ENCODE peak calls at places on chromosome 3, in five cellular contexts. N, Q, W, I and L are unnamed samples.

GRCh38 chr3:105686324-105686897 is 182.4 kb downstream of the CBLB start:
- DNase-seq in N (peak), Q (peak), W (peak), I (no peak), L (no peak)

GRCh38 chr3:2244137-2244536 is 145.5 kb downstream of the CNTN4 start:
- DNase-seq in N (no peak), Q (no peak), W (no peak), I (no peak), L (no peak)

GRCh38 chr3:156811092-156811862 is 14.9 kb upstream of the LEKR1 start:
- DNase-seq in N (no peak), Q (peak), W (peak), I (no peak), L (no peak)

GRCh38 chr3:10546181-10546624 is 40.8 kb upstream of the ATP2B2 start:
- DNase-seq in N (peak), Q (no peak), W (no peak), I (no peak), L (no peak)

GRCh38 chr3:109927726-109928125 is 590.4 kb upstream of the DPPA4 start:
- DNase-seq in N (no peak), Q (peak), W (peak), I (no peak), L (no peak)

GRCh38 chr3:21294768-21295167 is 456.2 kb downstream of the ZNF385D start:
- DNase-seq in N (no peak), Q (peak), W (peak), I (no peak), L (no peak)

GRCh38 chr3:49570033-49570654 is 15.9 kb downstream of the BSN start:
- DNase-seq in N (no peak), Q (no peak), W (no peak), I (no peak), L (no peak)

GRCh38 chr3:126132751-126133511 is 47.5 kb downstream of the ALDH1L1 start:
- DNase-seq in N (peak), Q (peak), W (peak), I (no peak), L (no peak)

GRCh38 chr3:52289747-52290595 is 2.3 kb downstream of the GLYCTK start:
- DNase-seq in N (no peak), Q (no peak), W (no peak), I (no peak), L (no peak)

GRCh38 chr3:49723301-49723630 is 485 bp downstream of the GMPPB start:
- DNase-seq in N (peak), Q (peak), W (peak), I (peak), L (no peak)

GRCh38 chr3:15051531-15051930 is 13.6 kb downstream of the MRPS25 start:
- DNase-seq in N (peak), Q (peak), W (peak), I (no peak), L (peak)

GRCh38 chr3:16932877-16933276 is 48.1 kb downstream of the PLCL2 start:
- DNase-seq in N (no peak), Q (no peak), W (no peak), I (no peak), L (no peak)

GRCh38 chr3:5498981-5499380 is 311.5 kb downstream of the EDEM1 start:
- DNase-seq in N (no peak), Q (no peak), W (no peak), I (no peak), L (no peak)

GRCh38 chr3:172651936-172652595 is 58.8 kb downstream of the NCEH1 start:
- DNase-seq in N (no peak), Q (no peak), W (no peak), I (no peak), L (no peak)

GRCh38 chr3:197244751-197245150 is 53.7 kb downstream of the DLG1 start:
- DNase-seq in N (no peak), Q (no peak), W (no peak), I (no peak), L (no peak)

GRCh38 chr3:141663993-141664392 is 74.1 kb upstream of the RNF7 start:
- DNase-seq in N (no peak), Q (no peak), W (peak), I (no peak), L (no peak)

GRCh38 chr3:71629289-71630252 is 46.0 kb upstream of the FOXP1 start:
- DNase-seq in N (no peak), Q (peak), W (peak), I (no peak), L (no peak)

GRCh38 chr3:50652709-50653108 is 22.0 kb upstream of the DOCK3 start:
- DNase-seq in N (peak), Q (peak), W (peak), I (peak), L (no peak)

GRCh38 chr3:184615396-184615795 is 53.8 kb downstream of the EPHB3 start:
- DNase-seq in N (no peak), Q (no peak), W (no peak), I (no peak), L (no peak)

GRCh38 chr3:71549948-71550347 is 33.6 kb downstream of the FOXP1 start:
- DNase-seq in N (no peak), Q (no peak), W (no peak), I (no peak), L (no peak)

GRCh38 chr3:160129459-160130061 is 95.7 kb upstream of the C3orf80 start:
- DNase-seq in N (no peak), Q (peak), W (peak), I (no peak), L (no peak)

GRCh38 chr3:138933981-138934691 is 12.8 kb downstream of the FOXL2 start:
- DNase-seq in N (no peak), Q (no peak), W (no peak), I (no peak), L (no peak)

GRCh38 chr3:166527325-166527724 is 690.1 kb upstream of the BCHE start:
- DNase-seq in N (no peak), Q (peak), W (no peak), I (no peak), L (no peak)

GRCh38 chr3:134014270-134014669 is 15.5 kb downstream of the SLCO2A1 start:
- DNase-seq in N (no peak), Q (no peak), W (no peak), I (no peak), L (no peak)

GRCh38 chr3:44337253-44337652 is 1.3 kb upstream of the TCAIM start:
- DNase-seq in N (peak), Q (peak), W (no peak), I (no peak), L (no peak)

GRCh38 chr3:53040361-53040820 is 5.5 kb downstream of the SFMBT1 start:
- DNase-seq in N (no peak), Q (peak), W (peak), I (no peak), L (no peak)

GRCh38 chr3:184016820-184017671 is 638 bp downstream of the ABCC5 start:
- DNase-seq in N (peak), Q (peak), W (peak), I (peak), L (peak)

GRCh38 chr3:42185044-42185443 is 80.9 kb downstream of the CCK start:
- DNase-seq in N (no peak), Q (peak), W (peak), I (no peak), L (no peak)

GRCh38 chr3:48881006-48881405 is 17.7 kb downstream of the SLC25A20 start:
- DNase-seq in N (no peak), Q (no peak), W (no peak), I (no peak), L (no peak)

GRCh38 chr3:132641837-132642538 is 17.6 kb downstream of the ACAD11 start:
- DNase-seq in N (peak), Q (peak), W (peak), I (no peak), L (no peak)

GRCh38 chr3:29406433-29406832 is 125.6 kb downstream of the RBMS3 start:
- DNase-seq in N (no peak), Q (no peak), W (no peak), I (no peak), L (no peak)

GRCh38 chr3:183385698-183386590 is 42.5 kb downstream of the MCF2L2 start:
- DNase-seq in N (peak), Q (peak), W (peak), I (no peak), L (peak)

GRCh38 chr3:192896208-192896607 is 21.4 kb downstream of the MB21D2 start:
- DNase-seq in N (no peak), Q (no peak), W (no peak), I (no peak), L (no peak)

GRCh38 chr3:98777801-98778220 is 14.7 kb downstream of the ST3GAL6 start:
- DNase-seq in N (no peak), Q (peak), W (peak), I (no peak), L (no peak)

GRCh38 chr3:116473602-116474001 is 28.3 kb upstream of the LSAMP start:
- DNase-seq in N (no peak), Q (peak), W (no peak), I (no peak), L (no peak)

GRCh38 chr3:50292924-50293801 is 934 bp upstream of the IFRD2 start:
- DNase-seq in N (no peak), Q (no peak), W (no peak), I (no peak), L (no peak)

GRCh38 chr3:101701696-101702634 is 15.4 kb upstream of the RPL24 start:
- DNase-seq in N (no peak), Q (no peak), W (no peak), I (no peak), L (no peak)

GRCh38 chr3:47469616-47470015 is 6.1 kb downstream of the SCAP start:
- DNase-seq in N (no peak), Q (no peak), W (no peak), I (no peak), L (no peak)

GRCh38 chr3:14397531-14397930 is 4.9 kb upstream of the SLC6A6 start:
- DNase-seq in N (no peak), Q (no peak), W (no peak), I (no peak), L (no peak)